ENCODE peak calls at places on chromosomes 7 and 10, in seven cellular contexts. O is left ventricle myocardium inferior, L is cardiac muscle cell, G is HCT116, T is endothelial cell of umbilical vein, N is ovary, V is psoas muscle. Y is an unnamed sample.

GRCh38 chr7:27082171-27082570 is 13.6 kb downstream of the HOXA1 start:
- DNase-seq in G (no peak), L (no peak), N (no peak), V (no peak), O (no peak), T (no peak), Y (no peak)

GRCh38 chr10:17248964-17249363 is 20.9 kb downstream of the VIM start:
- DNase-seq in N (no peak), L (no peak), G (no peak), O (no peak), T (no peak), V (no peak), Y (no peak)

GRCh38 chr10:34396669-34397068 is 418.4 kb downstream of the PARD3 start:
- DNase-seq in G (no peak), O (no peak), L (no peak), T (no peak), N (no peak), V (no peak), Y (no peak)

GRCh38 chr10:14801693-14802092 is 27.0 kb upstream of the FAM107B start:
- DNase-seq in N (peak), L (no peak), V (no peak), G (no peak), O (no peak), T (peak), Y (no peak)

GRCh38 chr10:103078309-103078615 is 114.8 kb downstream of the NT5C2 start:
- DNase-seq in N (no peak), T (no peak), G (no peak), O (no peak), L (no peak), V (no peak), Y (no peak)

GRCh38 chr10:123640016-123640535 is 26.1 kb upstream of the GPR26 start:
- DNase-seq in V (no peak), T (no peak), G (no peak), N (no peak), O (no peak), L (no peak), Y (no peak)

GRCh38 chr10:49526624-49527023 is 12.3 kb downstream of the ERCC6 start:
- DNase-seq in V (no peak), T (no peak), O (no peak), G (no peak), L (no peak), N (no peak), Y (no peak)

GRCh38 chr7:16223963-16224707 is 197.2 kb downstream of the CRPPA start:
- DNase-seq in T (no peak), L (no peak), N (no peak), G (no peak), O (no peak), V (no peak), Y (no peak)

GRCh38 chr10:110850990-110851389 is 20.7 kb upstream of the PDCD4 start:
- DNase-seq in N (no peak), O (no peak), T (no peak), V (no peak), L (no peak), G (no peak), Y (no peak)

GRCh38 chr7:25949672-25950487 is 202.1 kb upstream of the NFE2L3 start:
- DNase-seq in V (no peak), L (peak), G (no peak), T (no peak), O (no peak), N (no peak), Y (no peak)

GRCh38 chr10:36671607-36672006 is 453.8 kb upstream of the ANKRD30A start:
- DNase-seq in L (no peak), N (no peak), G (no peak), V (no peak), T (no peak), O (no peak), Y (no peak)

GRCh38 chr10:110373059-110373458 is 68.3 kb upstream of the SMNDC1 start:
- DNase-seq in L (no peak), N (no peak), G (no peak), V (no peak), O (no peak), T (no peak), Y (no peak)

GRCh38 chr10:112951349-112952281 is 1.6 kb downstream of the TCF7L2 start:
- DNase-seq in L (peak), T (peak), G (peak), O (peak), N (peak), V (peak), Y (peak)

GRCh38 chr10:4279649-4280048 is 494.6 kb upstream of the KLF6 start:
- DNase-seq in V (no peak), T (no peak), O (no peak), G (no peak), N (no peak), L (no peak), Y (no peak)

GRCh38 chr7:133275441-133276105 is 22.7 kb downstream of the EXOC4 start:
- DNase-seq in O (no peak), L (no peak), V (no peak), N (no peak), T (no peak), G (no peak), Y (no peak)

GRCh38 chr7:157854066-157854891 is 517.5 kb downstream of the DNAJB6 start:
- DNase-seq in V (peak), O (peak), T (no peak), G (no peak), N (no peak), L (no peak), Y (peak)

GRCh38 chr7:30238721-30239441 is 45.5 kb upstream of the ZNRF2 start:
- DNase-seq in V (peak), N (no peak), G (no peak), T (peak), L (peak), O (peak), Y (peak)

GRCh38 chr10:98030093-98030821 is at the start of gene CRTAC1:
- DNase-seq in G (no peak), T (peak), O (peak), L (peak), N (peak), V (peak), Y (peak)

GRCh38 chr7:134188311-134188710 is 61.2 kb downstream of the LRGUK start:
- DNase-seq in L (no peak), O (no peak), N (no peak), G (no peak), T (no peak), V (no peak), Y (no peak)

GRCh38 chr7:122219253-122219865 is 75.3 kb upstream of the AASS start:
- DNase-seq in G (peak), N (no peak), O (no peak), V (no peak), T (peak), L (peak), Y (no peak)

GRCh38 chr10:60853107-60853506 is 74.8 kb downstream of the CDK1 start:
- DNase-seq in G (no peak), V (peak), L (no peak), O (no peak), T (no peak), N (no peak), Y (no peak)

GRCh38 chr10:79433324-79434222 is 11.9 kb downstream of the ZCCHC24 start:
- DNase-seq in G (no peak), V (no peak), N (peak), L (peak), T (no peak), O (no peak), Y (no peak)

GRCh38 chr10:106424981-106425380 is 739.5 kb downstream of the SORCS1 start:
- DNase-seq in V (no peak), G (no peak), T (no peak), N (no peak), O (no peak), L (no peak), Y (no peak)

GRCh38 chr10:16182688-16183087 is 254.1 kb upstream of the PTER start:
- DNase-seq in G (no peak), N (no peak), L (no peak), T (no peak), O (no peak), V (no peak), Y (no peak)

GRCh38 chr7:142886866-142887265 is 1.3 kb upstream of the TRPV6 start:
- DNase-seq in V (no peak), L (no peak), T (no peak), G (no peak), N (no peak), O (no peak), Y (no peak)

GRCh38 chr7:150949564-150949963 is 28.6 kb downstream of the KCNH2 start:
- DNase-seq in G (no peak), N (no peak), L (no peak), O (peak), T (no peak), V (peak), Y (no peak)

GRCh38 chr7:41103331-41103730 is 599.6 kb downstream of the INHBA start:
- DNase-seq in G (no peak), L (no peak), T (no peak), V (no peak), N (no peak), O (no peak), Y (no peak)

GRCh38 chr7:46478046-46478445 is 557.0 kb upstream of the IGFBP3 start:
- DNase-seq in N (no peak), L (no peak), T (no peak), O (no peak), V (no peak), G (no peak), Y (no peak)

GRCh38 chr7:3591150-3591549 is 290.1 kb downstream of the SDK1 start:
- DNase-seq in T (no peak), G (no peak), N (no peak), O (no peak), L (no peak), V (no peak), Y (no peak)

GRCh38 chr7:69624431-69624830 is 26.2 kb downstream of the AUTS2 start:
- DNase-seq in L (peak), G (no peak), O (no peak), V (no peak), N (no peak), T (no peak), Y (no peak)

GRCh38 chr10:63666836-63667383 is 145.7 kb downstream of the REEP3 start:
- DNase-seq in L (no peak), O (no peak), V (no peak), T (peak), G (no peak), N (no peak), Y (no peak)

GRCh38 chr7:12866237-12866636 is 178.8 kb downstream of the ARL4A start:
- DNase-seq in L (no peak), V (no peak), O (no peak), G (no peak), N (no peak), T (peak), Y (no peak)

GRCh38 chr7:157703131-157703530 is 366.3 kb downstream of the DNAJB6 start:
- DNase-seq in L (no peak), N (no peak), T (no peak), V (no peak), G (no peak), O (no peak), Y (no peak)

GRCh38 chr7:108335264-108335918 is 120.8 kb downstream of the NRCAM start:
- DNase-seq in T (peak), O (no peak), N (no peak), V (no peak), L (peak), G (no peak), Y (no peak)

GRCh38 chr7:99460651-99461050 is 5.3 kb downstream of the ATP5MF start:
- DNase-seq in L (no peak), T (no peak), V (no peak), N (no peak), G (no peak), O (no peak), Y (no peak)

GRCh38 chr10:133461027-133461426 is 7.3 kb downstream of the SCART1 start:
- DNase-seq in T (no peak), N (no peak), O (no peak), L (no peak), G (no peak), V (no peak), Y (peak)

GRCh38 chr10:94413374-94413773 is 11.0 kb downstream of the TBC1D12 start:
- DNase-seq in G (no peak), V (no peak), L (no peak), N (no peak), O (no peak), T (no peak), Y (no peak)

GRCh38 chr7:100677308-100678095 is 4.0 kb downstream of the GNB2 start:
- DNase-seq in T (no peak), N (peak), O (no peak), V (peak), L (no peak), G (no peak), Y (peak)

GRCh38 chr7:25238056-25238745 is 9.9 kb upstream of the NPVF start:
- DNase-seq in O (no peak), N (no peak), L (no peak), V (no peak), T (no peak), G (no peak), Y (no peak)

GRCh38 chr10:104046651-104047050 is 39.0 kb downstream of the COL17A1 start:
- DNase-seq in L (no peak), T (no peak), G (no peak), N (no peak), O (no peak), V (no peak), Y (no peak)

DNA sequence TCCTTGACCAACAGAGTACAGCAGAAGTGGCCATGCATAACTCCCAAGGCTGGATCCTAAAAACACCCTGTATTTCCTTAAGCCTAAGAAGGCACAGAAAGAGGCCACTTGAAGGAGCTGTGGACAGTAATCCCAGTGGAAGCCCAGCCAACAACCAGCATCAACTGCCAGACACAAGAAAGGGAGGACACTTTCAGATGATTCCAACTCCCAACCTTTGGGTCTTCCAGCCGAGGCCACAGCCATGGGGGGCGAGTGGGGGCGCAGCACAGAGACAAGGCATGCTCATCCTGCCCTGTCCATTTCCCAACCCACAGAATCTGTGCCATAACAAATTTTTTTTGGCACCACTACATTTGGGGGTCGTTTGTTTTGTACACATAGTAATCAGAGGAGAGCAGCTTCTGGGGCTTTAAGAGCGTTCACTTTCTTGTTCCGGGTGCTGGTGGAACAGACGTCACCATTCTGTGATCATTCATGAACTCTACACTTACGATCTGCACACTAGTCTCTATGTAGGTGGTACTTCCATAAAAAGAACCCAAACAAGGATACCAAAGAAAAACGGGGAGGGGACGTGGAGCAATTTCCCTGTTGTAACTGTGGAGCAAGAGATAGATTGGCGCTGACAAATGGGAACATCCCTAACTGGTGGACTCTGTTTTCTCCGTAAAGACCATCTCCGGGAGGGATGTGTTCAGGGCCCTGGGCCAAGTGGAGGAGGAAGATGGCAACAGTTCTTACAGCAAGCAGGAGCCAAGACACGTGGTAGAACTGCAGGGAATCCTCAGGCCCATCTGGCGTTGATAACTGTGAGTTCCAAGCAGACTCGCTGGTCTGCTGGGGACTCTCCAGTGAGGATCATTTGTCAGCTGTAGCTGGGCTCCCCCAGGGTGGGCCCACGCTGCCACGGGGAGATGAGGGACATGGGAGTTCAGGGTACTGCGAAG is 5.9 kb upstream of the SLC29A3 start:
- DNase-seq in V (peak), O (peak), L (no peak), N (peak), T (no peak), G (no peak), Y (no peak)
- H3K27ac ChIP-seq in V (peak), O (peak), L (no peak), N (peak), T (no peak), G (no peak), Y (no peak)

GRCh38 chr10:121188005-121188404 is 336.8 kb downstream of the WDR11 start:
- DNase-seq in L (peak), T (no peak), V (no peak), O (no peak), N (no peak), G (no peak), Y (no peak)

GRCh38 chr10:121194696-121195523 is 343.7 kb downstream of the WDR11 start:
- DNase-seq in G (no peak), L (no peak), T (no peak), V (no peak), O (no peak), N (no peak), Y (no peak)

GRCh38 chr10:121185816-121186215 is 334.7 kb downstream of the WDR11 start:
- DNase-seq in N (no peak), G (no peak), T (no peak), L (no peak), V (no peak), O (no peak), Y (no peak)

GRCh38 chr10:121187375-121187774 is 336.2 kb downstream of the WDR11 start:
- DNase-seq in G (no peak), T (no peak), V (no peak), N (no peak), L (no peak), O (no peak), Y (no peak)

DNA sequence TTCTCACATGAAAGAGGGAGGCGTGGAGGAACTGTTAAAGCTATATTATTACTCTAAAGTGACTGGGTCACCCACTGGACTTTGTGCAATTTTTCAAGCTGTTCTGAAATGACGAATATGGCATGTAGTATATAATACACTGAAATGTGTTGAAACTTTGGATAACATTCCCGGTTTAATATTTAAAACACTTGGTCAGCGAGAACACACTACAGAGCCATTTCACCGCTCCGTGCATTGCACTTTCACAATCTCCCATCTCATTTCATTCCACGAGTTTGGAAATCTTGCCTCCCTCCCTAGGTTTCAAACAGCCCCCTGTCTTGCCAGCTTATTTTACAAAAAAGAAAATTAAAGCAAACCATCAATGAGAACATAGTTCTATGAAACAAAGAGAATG is 337.9 kb downstream of the WDR11 start:
- DNase-seq in L (no peak), T (no peak), G (no peak), O (no peak), V (no peak), N (no peak), Y (no peak)
- H3K27ac ChIP-seq in L (no peak), T (no peak), G (no peak), O (no peak), V (no peak), N (no peak), Y (no peak)

GRCh38 chr10:130999376-131000202 is 311.9 kb downstream of the TCERG1L start:
- DNase-seq in V (no peak), G (no peak), T (no peak), L (no peak), O (no peak), N (no peak), Y (no peak)
- H3K27ac ChIP-seq in V (no peak), G (no peak), T (no peak), L (no peak), O (no peak), N (no peak), Y (no peak)

GRCh38 chr7:148463210-148463609 is 127.4 kb upstream of the C7orf33 start:
- DNase-seq in T (no peak), N (no peak), L (no peak), G (no peak), O (no peak), V (no peak), Y (no peak)
- H3K27ac ChIP-seq in T (no peak), N (no peak), L (no peak), G (no peak), O (no peak), V (no peak), Y (no peak)

DNA sequence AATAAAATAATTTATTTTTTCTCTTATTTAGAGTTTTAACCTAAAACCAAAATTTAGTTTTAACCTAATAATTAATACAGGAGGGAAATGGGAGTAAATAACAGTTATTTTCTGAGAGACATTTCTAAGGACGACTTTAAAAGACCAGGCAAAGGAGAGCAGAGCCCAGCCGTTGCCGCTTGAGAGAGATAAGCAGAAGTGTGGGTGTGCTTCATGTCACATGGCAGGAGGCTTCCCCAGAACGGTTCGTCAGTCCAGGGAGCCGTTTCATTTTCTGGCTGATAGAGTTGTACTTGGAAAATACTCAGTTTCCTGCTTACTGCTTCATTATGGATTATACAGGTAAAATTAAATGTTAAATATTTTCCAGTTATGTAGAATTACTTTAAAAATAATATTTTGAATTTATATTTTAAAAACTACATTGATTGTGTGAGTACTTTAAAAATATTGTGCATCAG is 61.4 kb downstream of the ST7 start:
- DNase-seq in N (peak), T (peak), V (peak), G (no peak), O (peak), L (peak), Y (peak)
- H3K27ac ChIP-seq in N (no peak), T (no peak), V (peak), G (no peak), O (peak), L (peak), Y (no peak)